ENCODE peak calls at places on chromosomes 7 and 10, in seven cellular contexts. F is HepG2, Y is HCT116, X is H1, Q is GM12878, T is SK-N-SH, V is K562. O is an unnamed sample. For H3K4me1, the result is how much of the 10 kb centered on the place peaks cover.

GRCh38 chr7:118080947-118081346 is 103.0 kb upstream of the LSM8 start:
- DNase-seq in F (no peak), Y (peak), X (no peak), Q (peak), T (no peak), V (peak), O (no peak)

GRCh38 chr10:71067098-71067760 is 145.1 kb upstream of the UNC5B start:
- DNase-seq in F (no peak), Y (no peak), X (no peak), Q (no peak), T (peak), V (no peak), O (no peak)

GRCh38 chr7:92244803-92245486 is 769 bp downstream of the KRIT1 start:
- DNase-seq in F (no peak), Y (no peak), X (no peak), Q (no peak), T (no peak), V (no peak), O (no peak)

GRCh38 chr7:113710310-113711106 is 208.3 kb downstream of the PPP1R3A start:
- DNase-seq in F (peak), Y (peak), X (no peak), Q (peak), T (peak), V (peak), O (peak)

GRCh38 chr7:129354428-129355157 is 79.6 kb upstream of the STRIP2 start:
- DNase-seq in F (no peak), Y (no peak), X (no peak), Q (no peak), T (no peak), V (no peak), O (no peak)

GRCh38 chr10:119079572-119080520 is 771 bp downstream of the EIF3A start:
- DNase-seq in F (peak), Y (peak), X (peak), Q (no peak), T (peak), V (peak), O (no peak)

GRCh38 chr10:20863008-20863407 is 34.1 kb downstream of the NEBL start:
- DNase-seq in F (no peak), Y (no peak), X (no peak), Q (no peak), T (no peak), V (no peak), O (no peak)

GRCh38 chr7:132536646-132537395 is 39.4 kb downstream of the PLXNA4 start:
- DNase-seq in F (no peak), Y (no peak), X (no peak), Q (no peak), T (no peak), V (no peak), O (no peak)

GRCh38 chr10:8054498-8055407 is at the start of gene GATA3:
- DNase-seq in F (no peak), Y (no peak), X (peak), Q (no peak), T (peak), V (no peak), O (no peak)

GRCh38 chr10:70902659-70903261 is 14.4 kb upstream of the PCBD1 start:
- DNase-seq in F (no peak), Y (no peak), X (no peak), Q (no peak), T (no peak), V (no peak), O (no peak)

GRCh38 chr10:69344591-69345244 is 66.4 kb downstream of the HK1 start:
- DNase-seq in F (no peak), Y (no peak), X (no peak), Q (peak), T (no peak), V (peak), O (no peak)

GRCh38 chr7:158881731-158882130 is 25.4 kb downstream of the DYNC2I1 start:
- DNase-seq in F (no peak), Y (no peak), X (no peak), Q (no peak), T (no peak), V (no peak), O (no peak)

GRCh38 chr10:77820349-77820748 is 106.2 kb downstream of the DLG5 start:
- DNase-seq in F (no peak), Y (no peak), X (no peak), Q (no peak), T (no peak), V (no peak), O (no peak)

GRCh38 chr7:77887567-77887966 is 89.0 kb downstream of the PHTF2 start:
- DNase-seq in F (no peak), Y (no peak), X (no peak), Q (no peak), T (no peak), V (no peak), O (peak)

GRCh38 chr7:19984231-19984632 is 210.8 kb upstream of the TMEM196 start:
- DNase-seq in F (no peak), Y (no peak), X (peak), Q (no peak), T (no peak), V (peak), O (no peak)

GRCh38 chr7:139687206-139687954 is 90.4 kb downstream of the HIPK2 start:
- DNase-seq in F (no peak), Y (no peak), X (no peak), Q (no peak), T (no peak), V (no peak), O (no peak)

GRCh38 chr7:77425151-77426051 is 9.3 kb upstream of the GSAP start:
- DNase-seq in F (peak), Y (peak), X (no peak), Q (no peak), T (peak), V (no peak), O (no peak)

GRCh38 chr10:133276435-133277201 is at the start of gene ADAM8:
- DNase-seq in F (no peak), Y (no peak), X (peak), Q (no peak), T (peak), V (peak), O (no peak)

GRCh38 chr7:112779667-112780066 is 10.5 kb downstream of the TMEM168 start:
- DNase-seq in F (no peak), Y (no peak), X (no peak), Q (no peak), T (no peak), V (no peak), O (no peak)

GRCh38 chr10:3192856-3193635 is 20.5 kb upstream of the PITRM1 start:
- DNase-seq in F (peak), Y (peak), X (peak), Q (no peak), T (peak), V (peak), O (no peak)

DNA sequence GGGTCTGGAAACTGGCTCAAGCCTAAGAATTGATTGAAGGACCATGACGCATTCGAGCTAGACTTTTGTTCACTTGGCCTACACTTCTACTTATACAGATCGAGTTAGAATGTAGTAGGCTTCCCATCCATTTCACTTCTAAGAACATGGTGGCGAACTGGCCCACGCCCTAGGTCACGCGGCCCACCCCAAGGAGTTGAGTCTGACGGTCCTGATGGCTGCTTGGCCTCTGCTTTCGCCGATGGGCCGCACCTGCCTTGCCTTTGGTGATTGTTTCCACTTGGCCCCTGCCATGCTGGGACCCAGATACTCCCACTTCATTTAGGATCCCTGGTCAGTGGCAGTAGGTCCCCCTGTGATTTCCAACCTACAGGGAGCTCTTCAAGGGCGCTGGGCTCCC is 153.6 kb downstream of the PRKAG2 start:
- DNase-seq in F (no peak), Y (no peak), X (no peak), Q (no peak), T (no peak), V (no peak), O (no peak)
- H3K4me1 ChIP-seq in F (under half), Y (under half), X (under half), Q (under half), T (under half), V (under half), O (under half)

GRCh38 chr7:104106106-104106505 is 101.7 kb downstream of the ORC5 start:
- DNase-seq in F (peak), Y (no peak), X (no peak), Q (no peak), T (no peak), V (peak), O (no peak)
- TF ChIP-seq CTCF in F (peak), Y (no peak), X (no peak), Q (no peak), T (peak), V (no peak), O (peak)

GRCh38 chr7:2666588-2667250 is 21.3 kb upstream of the AMZ1 start:
- DNase-seq in F (no peak), Y (no peak), X (no peak), Q (no peak), T (no peak), V (no peak), O (no peak)

GRCh38 chr7:2668401-2668800 is 19.6 kb upstream of the AMZ1 start:
- DNase-seq in F (no peak), Y (no peak), X (no peak), Q (no peak), T (no peak), V (no peak), O (no peak)

GRCh38 chr7:2666130-2666529 is 21.9 kb upstream of the AMZ1 start:
- DNase-seq in F (no peak), Y (no peak), X (no peak), Q (no peak), T (no peak), V (no peak), O (no peak)

GRCh38 chr7:2670171-2670570 is 17.8 kb upstream of the AMZ1 start:
- DNase-seq in F (no peak), Y (no peak), X (no peak), Q (no peak), T (no peak), V (no peak), O (no peak)

GRCh38 chr7:2667843-2668242 is 20.2 kb upstream of the AMZ1 start:
- DNase-seq in F (no peak), Y (no peak), X (no peak), Q (no peak), T (no peak), V (no peak), O (no peak)
- TF ChIP-seq SIN3A in F (no peak), Y (no peak), X (no peak), Q (no peak), T (no peak), V (no peak), O (no peak)

GRCh38 chr10:93437000-93437945 is 44.9 kb downstream of the MYOF start:
- DNase-seq in F (peak), Y (peak), X (peak), Q (no peak), T (no peak), V (no peak), O (peak)
- H3K4me1 ChIP-seq in F (under half), Y (half or more), X (under half), Q (under half), T (under half), V (under half), O (half or more)

DNA sequence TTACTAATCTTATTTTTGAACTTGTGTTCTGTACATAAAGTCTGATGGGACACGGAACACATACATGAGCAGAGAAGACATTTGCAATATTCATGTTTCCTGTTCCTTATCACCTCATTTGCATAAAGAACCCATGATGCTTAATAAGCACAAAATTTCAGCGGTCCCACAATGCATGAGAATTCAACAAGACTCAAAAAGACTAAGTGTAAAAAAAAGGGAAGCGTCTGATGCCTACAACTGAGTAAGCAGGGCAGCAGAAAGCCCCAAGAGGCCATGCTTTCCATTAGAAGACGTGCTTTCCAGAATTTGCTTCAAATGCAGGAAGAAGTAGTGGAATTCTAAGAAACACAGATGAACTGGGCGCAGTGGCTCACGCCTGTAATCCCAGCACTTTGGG is 117.1 kb downstream of the EVX1 start:
- DNase-seq in F (no peak), Y (no peak), X (no peak), Q (no peak), T (no peak), V (no peak), O (no peak)
- TF ChIP-seq CTCF in F (no peak), Y (no peak), X (no peak), Q (no peak), T (no peak), V (no peak), O (no peak)